ENCODE peak calls at places on chromosomes 12 and 14, in ten cellular contexts. G, K, T, W, H, X, Z, Q, R and O are unnamed samples.

GRCh38 chr12:122422769-122423257 is 344 bp upstream of the CLIP1 start:
- DNase-seq in T (peak), G (peak), H (peak), W (peak), Z (no peak), K (peak), X (no peak), R (no peak), Q (peak), O (no peak)

GRCh38 chr12:69929125-69929524 is 104.1 kb downstream of the MYRFL start:
- DNase-seq in T (no peak), G (no peak), Q (no peak), X (no peak), K (no peak), Z (no peak), W (no peak), H (peak), R (no peak), O (no peak)

GRCh38 chr14:31038521-31039166 is 12.5 kb upstream of the STRN3 start:
- DNase-seq in G (no peak), X (no peak), W (no peak), H (peak), T (no peak), Q (peak), K (no peak), Z (no peak), R (no peak), O (no peak)

GRCh38 chr12:124005736-124006581 is 32.9 kb downstream of the ZNF664 start:
- DNase-seq in R (no peak), X (no peak), K (no peak), H (no peak), T (no peak), Z (no peak), W (no peak), G (peak), Q (no peak), O (no peak)

GRCh38 chr12:111180830-111181726 is 187.8 kb downstream of the PHETA1 start:
- DNase-seq in W (peak), G (no peak), Z (no peak), X (no peak), H (peak), R (peak), K (no peak), Q (no peak), T (peak), O (no peak)

GRCh38 chr12:53579545-53579955 is 46.6 kb downstream of the ATF7 start:
- DNase-seq in W (no peak), K (no peak), T (no peak), Q (no peak), H (no peak), R (no peak), G (peak), Z (no peak), X (no peak), O (no peak)

GRCh38 chr12:95789126-95790024 is 1.2 kb downstream of the NTN4 start:
- DNase-seq in X (peak), W (no peak), G (no peak), Z (peak), K (peak), H (no peak), R (no peak), T (peak), Q (no peak), O (peak)

GRCh38 chr12:67698711-67699603 is 50.4 kb downstream of the DYRK2 start:
- DNase-seq in G (peak), K (no peak), T (no peak), R (no peak), H (peak), X (no peak), W (no peak), Q (peak), Z (no peak), O (no peak)

GRCh38 chr14:74035556-74035955 is 16.4 kb downstream of the BBOF1 start:
- DNase-seq in G (no peak), W (peak), Q (peak), H (peak), Z (no peak), K (no peak), T (no peak), X (no peak), R (no peak), O (no peak)

GRCh38 chr12:116528067-116528466 is 31.1 kb upstream of the MAP1LC3B2 start:
- DNase-seq in Z (no peak), T (no peak), Q (peak), K (no peak), G (no peak), H (peak), X (no peak), R (peak), W (peak), O (no peak)

GRCh38 chr14:94971750-94972149 is 185.6 kb downstream of the DICER1 start:
- DNase-seq in Q (no peak), H (peak), X (no peak), T (no peak), G (no peak), R (no peak), W (no peak), K (no peak), Z (no peak), O (peak)

GRCh38 chr14:99592933-99593753 is 10.9 kb downstream of the CCDC85C start:
- DNase-seq in R (no peak), W (no peak), G (no peak), X (peak), K (peak), T (no peak), Q (no peak), Z (no peak), H (no peak), O (no peak)

GRCh38 chr12:93468008-93468371 is 676 bp downstream of the MRPL42 start:
- DNase-seq in T (no peak), W (no peak), Q (no peak), K (no peak), R (no peak), Z (no peak), X (no peak), H (no peak), G (peak), O (no peak)

GRCh38 chr14:81710232-81710845 is 176.7 kb upstream of the SEL1L start:
- DNase-seq in Q (peak), R (no peak), K (peak), T (no peak), X (no peak), W (no peak), Z (no peak), H (peak), G (peak), O (no peak)

GRCh38 chr14:104393199-104393897 is 186.2 kb upstream of the C14orf180 start:
- DNase-seq in R (no peak), X (no peak), Q (no peak), H (no peak), K (no peak), Z (no peak), T (no peak), G (no peak), W (no peak), O (peak)

GRCh38 chr12:22856120-22856699 is 231.2 kb downstream of the ETNK1 start:
- DNase-seq in T (no peak), Q (peak), G (peak), W (peak), Z (no peak), X (no peak), R (no peak), H (peak), K (peak), O (no peak)

GRCh38 chr12:2795291-2796186 is 769 bp downstream of the FKBP4 start:
- DNase-seq in H (peak), W (peak), Z (peak), G (peak), K (peak), R (no peak), T (peak), X (peak), Q (no peak), O (peak)

GRCh38 chr14:99263564-99264330 is 8.2 kb downstream of the BCL11B start:
- DNase-seq in Q (no peak), Z (no peak), R (no peak), W (no peak), T (no peak), H (no peak), X (no peak), K (no peak), G (no peak), O (no peak)

GRCh38 chr14:65206448-65207096 is 104.3 kb upstream of the MAX start:
- DNase-seq in R (no peak), Z (no peak), W (peak), H (no peak), Q (peak), X (no peak), K (no peak), G (peak), T (no peak), O (no peak)

GRCh38 chr14:68255697-68256178 is 436.2 kb downstream of the RAD51B start:
- DNase-seq in T (no peak), R (no peak), W (peak), Q (peak), K (no peak), Z (no peak), X (no peak), H (no peak), G (no peak), O (no peak)

GRCh38 chr12:94208433-94208921 is 60.1 kb downstream of the PLXNC1 start:
- DNase-seq in T (no peak), Q (no peak), X (no peak), R (no peak), W (no peak), K (no peak), G (peak), H (no peak), Z (no peak), O (no peak)

GRCh38 chr12:71250186-71250585 is 92.4 kb upstream of the TSPAN8 start:
- DNase-seq in Q (peak), T (no peak), G (no peak), H (no peak), X (no peak), R (no peak), K (no peak), Z (no peak), W (no peak), O (no peak)

GRCh38 chr12:25653487-25654175 is 100.5 kb upstream of the LMNTD1 start:
- DNase-seq in X (no peak), R (no peak), Q (no peak), K (no peak), T (no peak), H (peak), G (peak), W (no peak), Z (no peak), O (no peak)

GRCh38 chr14:28577711-28578131 is 188.9 kb upstream of the FOXG1 start:
- DNase-seq in R (no peak), Q (peak), Z (no peak), K (no peak), X (no peak), G (no peak), H (peak), W (peak), T (no peak), O (no peak)

GRCh38 chr12:98388126-98388525 is 127.3 kb upstream of the TMPO start:
- DNase-seq in W (no peak), Z (no peak), X (no peak), K (no peak), H (no peak), Q (no peak), R (no peak), T (no peak), G (no peak), O (no peak)

GRCh38 chr14:22438742-22439141 is 150.3 kb downstream of the DAD1 start:
- DNase-seq in R (no peak), Z (no peak), T (no peak), X (no peak), W (no peak), Q (no peak), G (no peak), H (no peak), K (no peak), O (no peak)

GRCh38 chr12:124441443-124442190 is 125.8 kb downstream of the NCOR2 start:
- DNase-seq in W (peak), H (peak), G (no peak), K (no peak), Z (no peak), Q (peak), R (no peak), T (no peak), X (no peak), O (no peak)

GRCh38 chr12:20624718-20625117 is 70.4 kb upstream of the SLCO1C1 start:
- DNase-seq in Q (peak), H (peak), G (no peak), W (peak), R (no peak), Z (no peak), X (no peak), K (peak), T (no peak), O (no peak)

GRCh38 chr14:79496701-79497100 is 714.6 kb downstream of the DIO2 start:
- DNase-seq in G (no peak), H (no peak), Q (no peak), R (no peak), K (no peak), W (no peak), X (no peak), T (no peak), Z (no peak), O (no peak)

GRCh38 chr14:72024043-72024407 is 91.8 kb downstream of the RGS6 start:
- DNase-seq in R (no peak), H (peak), T (no peak), Q (peak), X (no peak), W (no peak), G (peak), Z (peak), K (peak), O (no peak)

GRCh38 chr14:72023128-72024042 is 91.2 kb downstream of the RGS6 start:
- DNase-seq in Q (peak), K (no peak), Z (no peak), T (no peak), R (no peak), X (no peak), W (no peak), G (peak), H (no peak), O (no peak)

DNA sequence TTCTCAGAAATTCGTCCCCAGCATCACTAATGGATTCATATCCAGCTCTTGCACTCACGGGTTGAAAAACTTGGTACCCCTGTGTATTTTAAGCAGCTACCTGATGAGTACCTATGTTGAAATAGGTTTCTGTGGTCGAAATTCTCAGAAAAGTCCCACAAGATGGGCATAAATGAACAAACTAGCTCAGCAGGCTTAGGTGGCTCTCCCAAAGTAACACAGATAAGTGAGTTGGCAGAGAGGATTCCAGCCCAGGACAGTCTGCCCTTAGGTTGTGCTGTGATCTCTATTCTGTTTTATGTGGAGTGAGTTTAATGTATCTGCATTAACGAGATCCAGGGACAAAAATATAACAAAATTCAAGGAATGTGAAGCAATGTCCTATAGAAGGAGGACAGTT is 92.3 kb downstream of the RGS6 start:
- DNase-seq in T (no peak), K (no peak), G (peak), Z (no peak), R (no peak), W (no peak), H (no peak), Q (no peak), X (no peak), O (no peak)
- TF ChIP-seq CTCF in T (no peak), K (no peak), G (no peak), Z (no peak), R (no peak), W (no peak), H (no peak), Q (no peak), X (no peak), O (no peak)

GRCh38 chr12:31662176-31662849 is 2.8 kb downstream of the ETFBKMT start:
- DNase-seq in H (no peak), G (peak), Z (no peak), K (no peak), X (no peak), R (no peak), T (no peak), Q (no peak), W (no peak), O (no peak)

GRCh38 chr12:31655208-31655607 is 4.3 kb upstream of the ETFBKMT start:
- DNase-seq in Z (no peak), Q (no peak), X (no peak), R (no peak), H (no peak), K (no peak), T (no peak), W (no peak), G (no peak), O (no peak)

GRCh38 chr12:31655792-31656191 is 3.7 kb upstream of the ETFBKMT start:
- DNase-seq in T (no peak), R (no peak), Z (no peak), X (no peak), G (no peak), W (no peak), H (no peak), K (no peak), Q (peak), O (no peak)

GRCh38 chr12:31658743-31659086 is 773 bp upstream of the ETFBKMT start:
- DNase-seq in H (no peak), X (no peak), R (no peak), G (no peak), W (no peak), K (no peak), Q (no peak), Z (no peak), T (no peak), O (no peak)

DNA sequence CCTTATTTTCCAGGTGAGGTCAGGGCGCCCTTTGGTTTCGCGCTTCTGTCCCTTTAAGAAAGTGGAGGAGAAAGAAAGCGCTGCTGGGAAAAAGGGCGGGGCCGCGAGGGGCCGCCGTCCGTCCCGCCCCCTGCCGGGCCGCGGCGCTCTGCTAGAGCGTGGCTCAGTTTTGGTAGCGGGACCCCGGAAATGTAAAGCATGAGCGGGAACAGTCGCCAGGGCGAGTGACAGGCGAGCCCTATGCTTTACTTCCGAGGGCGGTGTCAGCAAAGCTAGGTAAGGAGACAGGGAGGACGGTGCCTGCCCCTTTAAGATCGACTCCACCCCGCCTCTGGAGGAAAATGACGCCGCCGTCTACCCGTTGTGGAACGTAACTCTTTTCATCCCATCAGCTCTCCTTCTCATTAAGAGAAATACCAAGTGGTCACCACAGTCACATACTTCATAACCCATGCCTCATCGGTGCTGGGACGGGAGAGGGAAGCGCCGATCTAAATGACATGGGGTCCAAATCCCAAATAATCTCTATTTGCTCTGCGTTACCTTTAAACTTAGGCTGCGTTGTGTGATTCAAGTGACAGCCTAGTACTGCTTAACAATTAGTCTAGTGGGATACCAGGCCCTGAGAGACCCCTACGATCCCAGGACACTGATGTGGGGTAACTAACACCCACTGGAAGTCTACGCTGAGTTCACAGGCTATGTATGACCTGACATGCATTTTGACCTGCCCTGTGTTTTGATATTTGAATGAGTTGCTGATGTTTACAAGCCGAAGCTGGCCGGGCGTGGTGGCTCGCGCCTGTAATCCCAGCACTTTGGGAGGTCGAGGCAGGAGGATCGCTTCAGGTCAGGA is at the start of gene ETFBKMT:
- DNase-seq in R (peak), T (peak), W (peak), G (peak), X (peak), H (peak), K (peak), Z (peak), Q (peak), O (peak)
- TF ChIP-seq CTCF in R (peak), T (peak), W (peak), G (peak), X (no peak), H (peak), K (peak), Z (peak), Q (peak), O (peak)

DNA sequence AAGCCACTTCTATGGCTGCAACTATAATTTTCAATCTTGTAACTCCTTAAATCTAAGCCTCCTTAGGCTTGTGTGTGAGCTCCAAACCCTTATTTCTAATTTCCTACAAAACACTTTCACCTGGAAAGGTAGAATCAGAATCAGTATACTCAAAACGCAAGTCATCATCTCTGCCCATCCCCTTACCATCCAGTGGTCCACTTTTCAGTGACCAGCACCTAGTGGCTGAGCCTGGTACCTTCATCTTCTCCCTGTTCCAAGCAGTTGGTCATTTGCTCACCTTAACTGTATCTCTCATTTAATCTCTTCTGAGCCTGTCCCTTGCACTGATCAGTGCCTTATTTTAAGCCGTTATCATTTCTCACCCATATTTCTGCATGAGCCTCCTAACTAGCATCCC is 107.9 kb downstream of the PPM1H start:
- DNase-seq in G (no peak), X (no peak), R (no peak), H (no peak), T (no peak), Z (no peak), W (no peak), K (no peak), Q (no peak), O (no peak)
- TF ChIP-seq CTCF in G (no peak), X (no peak), R (peak), H (no peak), T (no peak), Z (no peak), W (no peak), K (peak), Q (peak), O (peak)

GRCh38 chr14:103125098-103126070 is 2.1 kb downstream of the TNFAIP2 start:
- DNase-seq in X (peak), W (no peak), Z (no peak), Q (no peak), R (no peak), G (no peak), T (no peak), H (no peak), K (no peak), O (no peak)

GRCh38 chr14:103123128-103123633 is at the start of gene TNFAIP2:
- DNase-seq in Q (no peak), R (no peak), H (peak), X (no peak), T (no peak), Z (no peak), G (peak), K (peak), W (no peak), O (no peak)

GRCh38 chr14:103124501-103125001 is 1.3 kb downstream of the TNFAIP2 start:
- DNase-seq in H (no peak), Z (no peak), X (peak), K (no peak), T (no peak), G (no peak), Q (no peak), W (no peak), R (no peak), O (no peak)

GRCh38 chr14:103122578-103123127 is 608 bp upstream of the TNFAIP2 start:
- DNase-seq in H (peak), G (peak), Z (no peak), X (peak), R (no peak), T (no peak), W (no peak), Q (no peak), K (peak), O (no peak)

DNA sequence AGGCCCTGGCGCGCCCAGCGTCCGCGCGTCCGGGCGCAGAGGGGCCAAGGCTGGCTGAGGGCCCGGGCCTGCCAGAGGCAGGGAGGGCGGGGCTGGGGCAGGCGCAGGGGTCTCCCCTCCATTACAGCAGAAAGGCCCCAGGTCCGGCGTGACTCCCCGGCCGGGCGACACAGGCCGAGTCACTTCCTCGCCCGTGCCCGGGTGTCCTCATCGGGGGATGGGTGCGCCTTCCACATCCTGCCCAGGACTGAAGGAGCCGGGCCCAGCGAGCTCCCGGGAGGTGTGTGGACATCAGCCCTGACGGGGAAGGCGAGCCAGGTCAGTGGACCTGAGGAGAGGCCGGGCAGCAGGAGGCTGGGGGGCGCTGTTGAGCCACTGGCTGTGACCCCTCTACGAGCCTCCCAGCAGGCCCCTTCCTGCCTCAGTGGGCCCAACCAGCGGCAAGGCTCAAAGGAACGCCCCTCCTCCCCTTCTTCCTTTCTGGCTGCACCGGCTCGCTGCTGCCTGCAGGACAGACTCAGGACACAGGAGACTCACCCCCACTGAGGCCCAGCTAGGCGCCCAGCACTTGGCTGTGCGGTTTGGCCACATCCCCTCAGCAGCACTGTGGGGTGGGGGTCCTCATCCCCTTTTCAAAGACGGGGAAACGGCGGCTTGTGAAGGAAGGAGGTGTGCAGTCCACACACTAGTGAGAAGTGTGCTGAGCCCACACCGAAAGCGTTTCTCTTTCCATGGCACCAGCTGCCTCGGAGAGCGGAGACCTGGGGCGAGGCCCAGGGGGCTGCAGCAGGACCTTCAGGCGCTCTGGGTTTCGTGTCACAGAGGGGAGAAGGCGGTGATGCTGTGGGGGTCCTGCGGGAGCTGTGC is 606 bp downstream of the TNFAIP2 start:
- DNase-seq in T (peak), W (no peak), Z (no peak), G (no peak), R (no peak), Q (no peak), H (peak), K (peak), X (peak), O (no peak)
- TF ChIP-seq CTCF in T (peak), W (peak), Z (no peak), G (peak), R (peak), Q (peak), H (peak), K (peak), X (no peak), O (peak)